ENCODE peak calls at places on chromosome 10, in ten cellular contexts. R is neural crest cell, N is heart left ventricle, Q is mammary epithelial cell, U is breast epithelium, G is mucosa of descending colon, Y is suprapubic skin, X is tibial artery, O is Peyer's patch, S is bronchial epithelial cell. P is an unnamed sample.

GRCh38 chr10:75197066-75197465 is 13.5 kb upstream of the VDAC2 start:
- DNase-seq in X (no peak), N (no peak), G (no peak), Q (no peak), O (no peak), R (no peak), Y (peak; percentile 13), U (no peak), S (no peak), P (no peak)

GRCh38 chr10:14625210-14625621 is 149.5 kb downstream of the FAM107B start:
- DNase-seq in Q (no peak), N (no peak), O (no peak), U (no peak), X (no peak), G (no peak), R (no peak), Y (no peak), S (no peak), P (no peak)

GRCh38 chr10:25125151-25125550 is 49.6 kb upstream of the GPR158 start:
- DNase-seq in O (no peak), R (peak; percentile 50), S (no peak), U (no peak), Q (no peak), N (no peak), Y (no peak), X (no peak), G (no peak), P (no peak)

GRCh38 chr10:31064334-31064733 is 32.7 kb upstream of the ZNF438 start:
- DNase-seq in X (peak; percentile 64), G (no peak), U (no peak), O (no peak), Q (peak; percentile 20), S (peak; percentile 30), N (peak; percentile 30), Y (no peak), R (no peak), P (no peak)

GRCh38 chr10:120041807-120042545 is 149.4 kb downstream of the SEC23IP start:
- DNase-seq in Q (no peak), Y (no peak), R (no peak), U (no peak), O (no peak), X (no peak), S (no peak), G (no peak), N (no peak), P (no peak)

GRCh38 chr10:58054881-58055280 is 212.8 kb downstream of the IPMK start:
- DNase-seq in S (no peak), R (no peak), U (no peak), N (no peak), O (no peak), Q (no peak), Y (no peak), G (no peak), X (no peak), P (no peak)

GRCh38 chr10:73907841-73908517 is 3.0 kb upstream of the PLAU start:
- DNase-seq in Y (no peak), U (no peak), X (peak; percentile 72), O (no peak), Q (peak; percentile 40), N (peak; percentile 54), R (no peak), G (no peak), S (peak; percentile 36), P (no peak)

GRCh38 chr10:12443026-12443425 is 93.7 kb downstream of the CAMK1D start:
- DNase-seq in O (no peak), Y (no peak), X (no peak), N (no peak), U (no peak), R (no peak), Q (no peak), S (no peak), G (no peak), P (no peak)

GRCh38 chr10:33803248-33803647 is 468.8 kb upstream of the NRP1 start:
- DNase-seq in Y (no peak), R (no peak), U (no peak), O (no peak), G (no peak), S (peak; percentile 69), X (no peak), Q (peak; percentile 26), N (no peak), P (peak; percentile 59)

GRCh38 chr10:131310054-131310903 is 1.2 kb downstream of the TCERG1L start:
- DNase-seq in X (no peak), S (no peak), R (no peak), U (no peak), Q (no peak), N (no peak), O (no peak), Y (no peak), G (no peak), P (no peak)

GRCh38 chr10:1679821-1680650 is 57.3 kb downstream of the ADARB2 start:
- DNase-seq in U (no peak), Q (no peak), X (no peak), N (no peak), G (no peak), R (no peak), S (no peak), O (no peak), Y (no peak), P (no peak)

GRCh38 chr10:78944658-78945333 is 124.0 kb upstream of the ZMIZ1 start:
- DNase-seq in U (no peak), Y (no peak), R (no peak), Q (peak; percentile 68), G (peak; percentile 54), N (peak; percentile 68), S (peak; percentile 37), X (peak; percentile 74), O (no peak), P (no peak)
- TF ChIP-seq CTCF in U (no peak), Y (no peak), R (no peak), Q (no peak), G (no peak), N (no peak), S (no peak), X (no peak), O (no peak), P (no peak)

DNA sequence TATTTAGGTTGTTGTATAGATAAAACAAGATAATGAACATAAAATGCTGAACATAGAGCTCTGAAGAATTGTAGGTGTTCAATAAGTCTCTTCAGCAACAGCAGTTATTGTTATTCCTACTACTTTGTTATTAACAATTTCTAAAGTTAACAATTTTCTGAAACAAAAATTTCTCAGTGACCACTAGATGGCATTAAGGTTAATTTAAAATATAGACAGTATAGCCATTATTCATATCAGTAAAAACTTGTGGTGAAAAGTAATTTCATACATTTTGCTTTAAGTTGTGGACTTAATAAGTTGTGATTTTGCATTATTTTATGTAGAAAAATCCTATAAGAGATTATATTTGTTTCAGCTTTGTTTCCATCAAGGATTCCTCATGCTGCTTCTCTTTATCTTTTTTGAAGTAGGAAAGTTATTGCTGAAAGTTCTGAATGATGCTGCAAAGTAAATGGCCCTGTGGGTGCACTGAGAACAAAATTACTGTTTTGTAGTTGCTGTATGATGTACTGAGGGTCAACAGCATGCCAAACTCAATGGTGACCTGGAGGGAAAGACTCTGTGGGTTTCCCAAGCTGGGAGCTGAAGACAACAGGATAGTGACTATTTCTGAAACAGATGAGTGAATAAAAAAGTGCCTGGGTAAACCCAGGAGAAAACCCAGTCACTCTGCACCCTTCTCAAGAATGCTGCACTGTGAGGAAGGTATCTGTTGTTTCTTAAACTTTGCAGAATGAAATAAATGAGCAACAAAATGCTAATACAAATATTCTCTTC is 253.6 kb downstream of the KIF20B start:
- DNase-seq in Q (no peak), R (no peak), O (no peak), S (peak; percentile 18), N (no peak), G (no peak), X (no peak), Y (no peak), U (no peak), P (no peak)
- TF ChIP-seq CTCF in Q (peak; percentile 39), R (peak; percentile 61), O (no peak), S (peak; percentile 0), N (peak; percentile 36), G (no peak), X (peak; percentile 9), Y (no peak), U (no peak), P (peak; percentile 65)

GRCh38 chr10:85792533-85792858 is 574.1 kb downstream of the GRID1 start:
- DNase-seq in Q (no peak), S (no peak), O (no peak), G (no peak), N (no peak), Y (no peak), X (no peak), U (no peak), R (no peak), P (no peak)

GRCh38 chr10:85789125-85789524 is 577.5 kb downstream of the GRID1 start:
- DNase-seq in Y (no peak), U (no peak), S (no peak), N (no peak), R (no peak), Q (no peak), O (no peak), G (no peak), X (no peak), P (no peak)

GRCh38 chr10:85794553-85794952 is 572.0 kb downstream of the GRID1 start:
- DNase-seq in Y (no peak), O (no peak), N (no peak), X (no peak), R (no peak), S (no peak), U (no peak), G (no peak), Q (no peak), P (no peak)

GRCh38 chr10:85790155-85790789 is 576.3 kb downstream of the GRID1 start:
- DNase-seq in G (no peak), X (no peak), N (no peak), R (no peak), Q (no peak), S (no peak), U (no peak), Y (peak; percentile 77), O (no peak), P (no peak)

DNA sequence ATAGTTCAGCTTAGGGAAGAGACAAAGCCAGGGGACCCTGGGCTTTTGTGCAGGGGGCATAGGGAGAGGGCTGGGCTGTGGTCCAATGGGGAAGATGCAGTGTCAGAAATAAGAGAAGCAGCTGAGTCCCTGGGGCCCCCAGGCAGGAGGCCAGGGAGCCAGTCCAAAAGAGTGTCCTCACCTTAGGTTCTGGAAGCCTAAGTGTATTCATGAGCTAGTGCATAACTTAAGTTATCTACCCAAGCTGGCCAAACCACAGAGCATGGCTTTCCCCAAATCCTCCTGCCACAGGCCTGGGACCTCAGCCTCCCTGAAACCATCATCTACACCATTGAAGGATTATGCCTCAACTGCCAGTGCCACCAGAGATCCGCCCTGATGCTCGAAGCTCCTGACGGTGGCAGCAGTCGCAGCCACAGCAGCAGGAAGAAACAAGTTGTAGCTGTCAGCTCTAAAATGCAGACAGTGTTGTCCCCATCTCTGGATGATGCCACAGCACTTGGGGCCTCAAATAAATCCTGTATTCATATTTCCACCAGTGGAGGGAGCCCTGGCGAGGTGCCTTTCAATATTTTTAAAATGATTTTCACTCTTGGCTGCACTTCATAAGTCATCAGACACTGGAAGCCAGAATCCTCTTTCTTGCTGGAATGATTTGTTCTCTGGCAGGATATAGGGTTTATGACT is 574.6 kb downstream of the GRID1 start:
- DNase-seq in U (no peak), O (no peak), R (no peak), S (peak; percentile 33), N (no peak), G (no peak), Q (no peak), X (no peak), Y (no peak), P (no peak)
- TF ChIP-seq CTCF in U (no peak), O (no peak), R (peak; percentile 39), S (peak; percentile 49), N (peak; percentile 38), G (no peak), Q (no peak), X (peak; percentile 11), Y (no peak), P (peak; percentile 49)

GRCh38 chr10:62277946-62278345 is 9.3 kb upstream of the RTKN2 start:
- DNase-seq in X (no peak), U (no peak), S (no peak), O (no peak), Y (no peak), N (no peak), Q (no peak), G (no peak), R (no peak), P (no peak)
- TF ChIP-seq CTCF in X (no peak), U (no peak), S (no peak), O (no peak), Y (no peak), N (no peak), Q (no peak), G (no peak), R (no peak), P (no peak)